ENCODE peak calls at places on chromosomes 2 and 18, in six cellular contexts. T is stimulated activated naive B cell treated with anti-CD40 and anti-IgM and Interleukin-4, amounts not matched to agents 10 μg/mL and 1 μg/mL and 100 μg/mL, for 72 hours; W is activated T-helper 1 cell treated with anti-CD3 and anti-CD28 coated beads, Interleukin-12 subunit alpha, Interleukin-12 subunit beta, Interleukin-2, Interleukin-4 antibody, amounts not matched to agents 30 ng/mL and 10 ng/mL and 1 ng/mL, durations not matched to agents 14 hours and 24 hours and 36 hours; K is GM18507; G is caudate nucleus; H is frontal cortex. S is an unnamed sample.

GRCh38 chr18:79200546-79201268 is 131.5 kb downstream of the ATP9B start:
- DNase-seq in H (no peak), K (no peak), W (peak; percentile 18), G (peak; percentile 72), T (no peak), S (no peak)

GRCh38 chr2:216388046-216388884 is 16.0 kb upstream of the MARCHF4 start:
- DNase-seq in W (no peak), H (no peak), T (no peak), G (no peak), K (no peak), S (no peak)

GRCh38 chr2:159640176-159640575 is 23.8 kb upstream of the BAZ2B start:
- DNase-seq in H (no peak), G (no peak), K (no peak), T (no peak), W (no peak), S (no peak)

GRCh38 chr18:10579079-10579867 is 53.4 kb downstream of the NAPG start:
- DNase-seq in H (no peak), T (no peak), G (no peak), W (no peak), K (no peak), S (no peak)

GRCh38 chr2:6932833-6933232 is 15.6 kb downstream of the RNF144A start:
- DNase-seq in W (no peak), G (no peak), H (no peak), T (no peak), K (no peak), S (no peak)

GRCh38 chr18:62979172-62979571 is 263.8 kb downstream of the PHLPP1 start:
- DNase-seq in H (no peak), K (no peak), T (no peak), G (peak; percentile 61), W (no peak), S (no peak)

GRCh38 chr2:120594856-120595685 is 140.6 kb upstream of the GLI2 start:
- DNase-seq in G (no peak), T (no peak), H (no peak), W (no peak), K (no peak), S (no peak)

GRCh38 chr2:237590272-237591020 is at the start of gene RAB17:
- DNase-seq in T (no peak), H (no peak), G (no peak), W (no peak), K (no peak), S (no peak)

GRCh38 chr2:238238766-238239551 is 879 bp downstream of the HES6 start:
- DNase-seq in K (no peak), W (peak; percentile 34), H (no peak), T (no peak), G (no peak), S (no peak)

GRCh38 chr2:28052691-28053090 is 162.2 kb downstream of the BABAM2 start:
- DNase-seq in G (no peak), K (no peak), H (no peak), W (no peak), T (no peak), S (no peak)

GRCh38 chr2:67564076-67564475 is 166.9 kb downstream of the ETAA1 start:
- DNase-seq in T (no peak), G (no peak), H (no peak), W (no peak), K (no peak), S (no peak)

GRCh38 chr2:26913599-26914285 is 56.7 kb upstream of the MAPRE3 start:
- DNase-seq in K (no peak), H (no peak), T (no peak), W (no peak), G (no peak), S (no peak)

GRCh38 chr18:46555213-46555612 is 101.8 kb downstream of the LOXHD1 start:
- DNase-seq in T (no peak), H (peak; percentile 66), K (no peak), G (peak; percentile 39), W (no peak), S (no peak)

S was measured in GM19239.